ENCODE peak calls at places on chromosomes 7 and 10, in five cellular contexts. U is PC-9, Y is brain microvascular endothelial cell, A is colonic mucosa, Z is AG04450. B is an unnamed sample. For H3K27me3, the result is how much of the 10 kb centered on the place peaks cover.

GRCh38 chr7:135994466-135995205 is 17.5 kb upstream of the MTPN start:
- DNase-seq in U (no peak), Y (peak), A (no peak), Z (no peak), B (no peak)

GRCh38 chr7:25359471-25360059 is 131.3 kb upstream of the NPVF start:
- DNase-seq in U (no peak), Y (no peak), A (no peak), Z (no peak), B (no peak)

GRCh38 chr7:35035511-35035921 is 1.8 kb downstream of the DPY19L1 start:
- DNase-seq in U (peak), Y (peak), A (peak), Z (no peak), B (peak)

GRCh38 chr10:62869958-62870357 is 53.8 kb upstream of the EGR2 start:
- DNase-seq in U (no peak), Y (no peak), A (no peak), Z (no peak), B (no peak)

GRCh38 chr7:132709971-132710567 is 133.8 kb upstream of the PLXNA4 start:
- DNase-seq in U (peak), Y (peak), A (no peak), Z (peak), B (no peak)

GRCh38 chr7:108236681-108237415 is 106.7 kb upstream of the LAMB4 start:
- DNase-seq in U (no peak), Y (no peak), A (no peak), Z (no peak), B (no peak)

GRCh38 chr10:91925022-91925320 is 1.4 kb downstream of the BTAF1 start:
- DNase-seq in U (no peak), Y (no peak), A (no peak), Z (no peak), B (no peak)

GRCh38 chr10:112919721-112920120 is 30.3 kb upstream of the TCF7L2 start:
- DNase-seq in U (peak), Y (peak), A (no peak), Z (no peak), B (no peak)

GRCh38 chr10:8211631-8212030 is 157.1 kb downstream of the GATA3 start:
- DNase-seq in U (no peak), Y (no peak), A (no peak), Z (no peak), B (no peak)

GRCh38 chr7:95264225-95264927 is 60.0 kb downstream of the PON1 start:
- DNase-seq in U (no peak), Y (peak), A (no peak), Z (no peak), B (no peak)

GRCh38 chr10:124131176-124131575 is 37.8 kb upstream of the CHST15 start:
- DNase-seq in U (no peak), Y (no peak), A (no peak), Z (no peak), B (no peak)

GRCh38 chr7:116511552-116512523 is 12.3 kb downstream of the CAV2 start:
- DNase-seq in U (peak), Y (no peak), A (peak), Z (no peak), B (no peak)

GRCh38 chr7:47044620-47045019 is 537.3 kb downstream of the TNS3 start:
- DNase-seq in U (no peak), Y (no peak), A (no peak), Z (no peak), B (no peak)

GRCh38 chr7:87797798-87798403 is 78.3 kb downstream of the SLC25A40 start:
- DNase-seq in U (peak), Y (peak), A (no peak), Z (peak), B (no peak)

GRCh38 chr7:106067678-106068077 is 44.4 kb downstream of the SYPL1 start:
- DNase-seq in U (no peak), Y (no peak), A (no peak), Z (no peak), B (no peak)

GRCh38 chr10:4650109-4650508 is 175.9 kb upstream of the AKR1E2 start:
- DNase-seq in U (no peak), Y (peak), A (no peak), Z (no peak), B (no peak)

GRCh38 chr7:15471387-15471786 is 90.4 kb downstream of the AGMO start:
- DNase-seq in U (no peak), Y (no peak), A (no peak), Z (no peak), B (no peak)

DNA sequence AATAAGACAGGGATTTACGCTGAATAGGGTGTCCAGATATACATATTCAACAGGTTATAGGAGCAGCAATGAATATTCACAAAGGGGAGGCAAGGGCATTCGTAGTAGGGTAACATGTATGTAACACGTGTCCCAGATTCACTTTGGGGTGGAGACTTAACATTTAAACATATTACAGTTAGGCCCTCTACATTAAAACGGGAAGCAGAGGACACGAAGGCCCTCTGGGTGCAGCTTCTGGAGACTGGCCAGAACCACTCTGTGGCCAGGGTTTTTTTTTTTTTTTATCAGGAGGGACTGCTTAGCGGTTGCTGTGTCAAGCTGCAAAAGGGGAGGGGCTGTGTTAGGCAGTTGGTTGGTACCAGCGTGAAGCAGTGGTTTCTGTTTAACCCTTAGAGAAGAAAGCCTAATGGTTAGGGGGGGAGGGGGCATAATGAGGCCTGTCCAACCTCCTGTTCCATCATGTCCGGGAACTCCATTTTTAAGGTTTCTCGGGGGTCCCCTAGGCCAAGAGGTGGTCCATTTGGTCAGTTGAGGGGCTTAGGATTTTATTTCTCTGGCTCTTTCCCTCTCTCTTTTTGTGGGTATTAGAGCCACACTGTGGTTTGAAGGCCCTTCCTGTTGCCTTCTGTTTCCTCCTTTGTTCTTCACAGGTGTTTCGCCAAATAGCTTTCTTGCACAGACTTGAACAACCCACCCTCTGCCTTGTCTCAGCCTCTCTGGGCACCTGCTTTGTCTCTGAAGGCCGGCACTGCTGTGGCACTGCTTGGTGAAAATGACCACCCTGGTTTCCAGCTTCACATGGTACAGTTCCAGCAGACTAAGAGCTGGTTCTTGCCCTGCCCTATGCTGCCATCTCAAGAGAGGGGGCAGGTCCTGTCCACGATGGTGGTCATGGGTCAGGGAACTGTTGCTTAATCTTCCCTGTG is 26.4 kb downstream of the PRF1 start:
- DNase-seq in U (peak), Y (peak), A (peak), Z (no peak), B (no peak)
- H3K27ac ChIP-seq in U (no peak), Y (no peak), A (no peak), Z (no peak), B (no peak)

GRCh38 chr7:20785211-20786048 is 1.3 kb downstream of the SP8 start:
- DNase-seq in U (no peak), Y (no peak), A (no peak), Z (no peak), B (no peak)
- H3K27me3 ChIP-seq in U (under half), Y (half or more), A (half or more), Z (half or more), B (half or more)

DNA sequence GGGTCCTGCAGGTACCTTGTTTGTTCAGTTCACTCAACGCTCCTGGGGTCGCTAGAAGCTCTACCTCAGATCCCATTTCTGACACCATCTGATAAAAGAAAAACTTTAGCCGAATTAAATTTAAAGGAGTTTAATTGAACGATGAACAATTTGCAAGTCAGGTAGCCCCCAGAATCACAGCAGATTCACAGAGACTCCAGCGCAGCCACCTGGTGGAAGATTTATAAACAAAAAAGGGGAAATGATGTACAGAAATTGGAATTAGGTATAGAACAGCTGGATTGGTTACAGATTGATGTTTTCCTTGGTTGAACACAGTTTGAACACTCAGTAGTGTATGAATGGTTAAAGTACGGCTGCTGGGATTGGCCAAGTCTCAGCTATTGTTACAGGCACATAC is 23.1 kb downstream of the FBXL13 start:
- DNase-seq in U (no peak), Y (no peak), A (no peak), Z (no peak), B (no peak)
- TF ChIP-seq CTCF in U (no peak), Y (no peak), A (no peak), Z (no peak), B (no peak)

GRCh38 chr10:117090831-117091230 is 47.2 kb downstream of the VAX1 start:
- DNase-seq in U (no peak), Y (no peak), A (no peak), Z (no peak), B (no peak)
- H3K27ac ChIP-seq in U (no peak), Y (no peak), A (no peak), Z (no peak), B (no peak)

GRCh38 chr7:1705339-1705738 is 35.3 kb downstream of the ELFN1 start:
- DNase-seq in U (no peak), Y (no peak), A (no peak), Z (no peak), B (no peak)
- H3K27me3 ChIP-seq in U (half or more), Y (under half), A (under half), Z (under half), B (under half)

GRCh38 chr7:50782376-50783208 is at the start of gene GRB10:
- DNase-seq in U (no peak), Y (no peak), A (no peak), Z (no peak), B (no peak)
- TF ChIP-seq CTCF in U (no peak), Y (peak), A (no peak), Z (peak), B (no peak)

DNA sequence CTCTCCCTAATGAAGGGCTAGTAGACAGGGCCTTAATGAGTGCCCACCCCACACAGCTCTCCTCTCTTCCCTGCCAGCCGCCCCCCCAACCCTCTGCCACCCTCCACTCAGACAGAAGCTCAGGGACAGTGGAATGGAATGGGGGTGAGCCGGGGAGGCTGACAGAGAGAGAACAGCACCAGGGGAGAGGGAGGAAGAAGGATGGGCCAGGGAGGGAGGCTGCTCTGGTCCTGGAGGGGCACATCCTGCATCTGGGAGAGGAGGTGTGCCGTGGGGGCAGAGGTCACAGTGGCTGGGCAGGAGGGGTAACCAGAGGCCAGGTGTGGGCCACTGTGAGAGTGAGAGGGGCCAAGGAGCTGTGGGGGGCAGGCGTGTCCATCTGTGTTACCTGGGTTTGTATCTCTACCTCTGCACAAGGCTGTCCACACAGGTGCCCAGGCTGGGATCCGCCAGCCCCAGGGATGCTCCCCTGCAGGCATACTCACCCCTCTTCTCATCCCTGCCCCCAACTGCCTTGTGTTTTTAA is 2.4 kb downstream of the NYAP1 start:
- DNase-seq in U (no peak), Y (no peak), A (no peak), Z (no peak), B (no peak)
- H3K27ac ChIP-seq in U (no peak), Y (no peak), A (no peak), Z (no peak), B (no peak)

GRCh38 chr10:117549100-117549499 is 6.6 kb downstream of the EMX2 start:
- DNase-seq in U (no peak), Y (no peak), A (no peak), Z (no peak), B (no peak)
- H3K27me3 ChIP-seq in U (under half), Y (half or more), A (half or more), Z (half or more), B (half or more)

GRCh38 chr10:122310311-122311050 is 39.4 kb downstream of the BTBD16 start:
- DNase-seq in U (no peak), Y (peak), A (peak), Z (no peak), B (no peak)
- TF ChIP-seq CTCF in U (no peak), Y (peak), A (no peak), Z (no peak), B (no peak)